ENCODE peak calls at places on chromosomes 13 and 19, in eight cellular contexts. J is WERI-Rb-1; F is ovary; Z is neural progenitor cell; O is brain microvascular endothelial cell; M is lower lobe of right lung; K is adipocyte; T is CD4-positive, alpha-beta T cell. I is an unnamed sample. For H3K27me3, the result is how much of the 10 kb centered on the place peaks cover.

GRCh38 chr13:33322965-33323668 is 37.6 kb upstream of the STARD13 start:
- DNase-seq in J (no peak), F (no peak), Z (no peak), O (no peak), M (no peak), K (no peak), T (no peak), I (no peak)

GRCh38 chr13:33678906-33679657 is 138.9 kb upstream of the RFC3 start:
- DNase-seq in J (no peak), F (peak), Z (no peak), O (peak), M (peak), K (no peak), T (peak), I (peak)

GRCh38 chr19:19475845-19476828 is 39.2 kb downstream of the TSSK6 start:
- DNase-seq in J (peak), F (no peak), Z (peak), O (no peak), M (no peak), K (no peak), T (no peak), I (no peak)

GRCh38 chr13:21243045-21243842 is 66.8 kb downstream of the MRPL57 start:
- DNase-seq in J (no peak), F (no peak), Z (no peak), O (no peak), M (no peak), K (no peak), T (no peak), I (no peak)

GRCh38 chr13:30421093-30422055 is 919 bp upstream of the UBE2L5 start:
- DNase-seq in J (no peak), F (peak), Z (peak), O (peak), M (peak), K (peak), T (peak), I (peak)

GRCh38 chr19:41998246-41999020 is 4.4 kb upstream of the ATP1A3 start:
- DNase-seq in J (peak), F (no peak), Z (peak), O (peak), M (no peak), K (peak), T (no peak), I (peak)

GRCh38 chr13:58300224-58300623 is 668.7 kb downstream of the PCDH17 start:
- DNase-seq in J (no peak), F (no peak), Z (no peak), O (no peak), M (no peak), K (no peak), T (no peak), I (no peak)

GRCh38 chr19:45322311-45322710 is 364 bp downstream of the CKM start:
- DNase-seq in J (peak), F (no peak), Z (peak), O (no peak), M (no peak), K (no peak), T (no peak), I (no peak)

GRCh38 chr13:71864981-71865857 is 1.8 kb downstream of the DACH1 start:
- DNase-seq in J (peak), F (peak), Z (peak), O (peak), M (peak), K (peak), T (no peak), I (no peak)

GRCh38 chr19:17671906-17672305 is 16.2 kb downstream of the UNC13A start:
- DNase-seq in J (peak), F (no peak), Z (peak), O (peak), M (no peak), K (peak), T (no peak), I (no peak)

GRCh38 chr19:37966211-37967072 is 59.4 kb downstream of the SIPA1L3 start:
- DNase-seq in J (no peak), F (no peak), Z (no peak), O (no peak), M (peak), K (no peak), T (no peak), I (no peak)

GRCh38 chr13:60520902-60521563 is 124.0 kb downstream of the TDRD3 start:
- DNase-seq in J (no peak), F (no peak), Z (no peak), O (no peak), M (no peak), K (no peak), T (no peak), I (no peak)

GRCh38 chr19:41228486-41228885 is 9.5 kb downstream of the AXL start:
- DNase-seq in J (no peak), F (no peak), Z (no peak), O (no peak), M (no peak), K (no peak), T (no peak), I (no peak)

GRCh38 chr13:111956261-111957151 is 110.4 kb upstream of the SOX1 start:
- DNase-seq in J (no peak), F (no peak), Z (no peak), O (no peak), M (no peak), K (no peak), T (no peak), I (peak)
- H3K27me3 ChIP-seq in J (half or more), F (under half), Z (under half), O (under half), M (under half), K (under half), T (under half), I (under half)

GRCh38 chr19:50537769-50538230 is 24.1 kb upstream of the ASPDH start:
- DNase-seq in J (peak), F (peak), Z (peak), O (peak), M (peak), K (peak), T (peak), I (peak)
- H3K27me3 ChIP-seq in J (under half), F (under half), Z (under half), O (under half), M (under half), K (under half), T (under half), I (under half)

GRCh38 chr19:4597975-4598671 is 38.6 kb upstream of the SEMA6B start:
- DNase-seq in J (peak), F (no peak), Z (peak), O (peak), M (peak), K (peak), T (peak), I (no peak)
- H3K27me3 ChIP-seq in J (under half), F (under half), Z (half or more), O (under half), M (half or more), K (half or more), T (half or more), I (under half)

GRCh38 chr13:41652735-41653361 is 195.5 kb downstream of the RGCC start:
- DNase-seq in J (no peak), F (no peak), Z (peak), O (no peak), M (no peak), K (peak), T (peak), I (no peak)

GRCh38 chr13:41655997-41656396 is 198.6 kb downstream of the RGCC start:
- DNase-seq in J (no peak), F (no peak), Z (no peak), O (no peak), M (no peak), K (no peak), T (no peak), I (no peak)

GRCh38 chr13:41651413-41652068 is 194.2 kb downstream of the RGCC start:
- DNase-seq in J (no peak), F (no peak), Z (no peak), O (no peak), M (no peak), K (no peak), T (no peak), I (no peak)

GRCh38 chr13:41658057-41658642 is 200.8 kb downstream of the RGCC start:
- DNase-seq in J (no peak), F (no peak), Z (no peak), O (peak), M (no peak), K (peak), T (no peak), I (no peak)

DNA sequence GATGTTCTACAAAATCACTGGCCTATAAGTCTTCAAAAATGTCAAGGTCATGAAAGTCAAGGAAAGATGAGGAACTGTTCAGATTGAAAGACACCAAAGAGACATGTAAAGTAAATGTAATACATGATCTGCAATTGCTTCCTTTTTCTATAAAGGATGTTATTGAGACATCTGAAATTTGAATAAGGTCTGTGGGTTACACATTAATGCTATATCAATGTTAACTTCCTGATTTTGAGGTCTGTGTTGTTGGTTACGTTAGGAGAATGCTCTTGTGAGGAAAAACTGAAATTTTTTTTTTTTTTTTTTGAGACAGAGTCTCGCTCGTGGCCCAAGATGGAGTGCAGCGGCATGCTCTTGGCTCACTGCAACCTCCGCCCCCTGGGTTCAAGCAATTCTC is 197.4 kb downstream of the RGCC start:
- DNase-seq in J (no peak), F (no peak), Z (no peak), O (no peak), M (no peak), K (no peak), T (no peak), I (no peak)
- H3K27me3 ChIP-seq in J (under half), F (under half), Z (under half), O (under half), M (under half), K (under half), T (under half), I (under half)

DNA sequence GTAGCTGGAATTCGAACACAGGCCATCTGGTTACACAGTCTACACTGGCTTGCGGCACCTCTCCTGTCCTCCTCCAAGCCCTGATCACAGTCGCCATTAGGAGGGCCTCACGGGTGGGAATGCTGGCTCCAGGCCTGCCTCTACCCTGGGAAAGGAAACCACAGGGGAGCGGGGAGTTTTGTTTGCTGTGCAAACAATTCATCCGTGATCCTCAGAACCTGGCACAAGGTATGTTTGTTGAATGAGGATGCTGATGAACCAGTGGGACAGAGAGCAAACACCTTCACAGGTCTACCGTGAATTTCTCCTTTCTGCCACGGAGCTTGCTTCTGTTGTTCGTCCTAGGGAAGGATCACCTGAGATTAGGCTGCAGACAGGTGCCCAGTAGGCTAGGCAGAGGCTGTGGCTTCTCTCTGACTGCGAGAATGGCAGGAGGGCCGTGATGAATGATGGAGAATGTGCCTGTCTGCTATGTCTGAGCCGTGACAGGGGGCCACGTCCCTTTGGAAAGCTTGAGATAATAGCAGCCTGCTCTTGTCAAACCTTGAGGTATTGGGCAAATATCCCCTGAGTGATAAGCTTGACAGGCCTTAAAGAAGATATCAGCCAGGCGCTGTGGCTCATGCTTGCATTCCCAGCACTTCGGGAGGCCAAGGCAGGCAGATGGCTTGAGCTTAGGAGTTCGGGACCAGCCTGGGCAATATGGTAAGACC is 36.7 kb downstream of the PIN1 start:
- DNase-seq in J (no peak), F (no peak), Z (no peak), O (no peak), M (no peak), K (no peak), T (no peak), I (no peak)
- H3K27me3 ChIP-seq in J (under half), F (under half), Z (under half), O (under half), M (under half), K (under half), T (under half), I (under half)

GRCh38 chr19:54331626-54332025 is 7.3 kb downstream of the LILRA4 start:
- DNase-seq in J (no peak), F (no peak), Z (no peak), O (no peak), M (peak), K (no peak), T (no peak), I (no peak)

GRCh38 chr19:54332149-54332548 is 6.8 kb downstream of the LILRA4 start:
- DNase-seq in J (no peak), F (no peak), Z (no peak), O (no peak), M (no peak), K (no peak), T (no peak), I (no peak)

GRCh38 chr19:54335164-54335563 is 3.8 kb downstream of the LILRA4 start:
- DNase-seq in J (no peak), F (no peak), Z (no peak), O (no peak), M (no peak), K (no peak), T (no peak), I (no peak)

GRCh38 chr19:54335979-54336892 is 2.7 kb downstream of the LILRA4 start:
- DNase-seq in J (no peak), F (no peak), Z (no peak), O (no peak), M (no peak), K (no peak), T (no peak), I (no peak)

DNA sequence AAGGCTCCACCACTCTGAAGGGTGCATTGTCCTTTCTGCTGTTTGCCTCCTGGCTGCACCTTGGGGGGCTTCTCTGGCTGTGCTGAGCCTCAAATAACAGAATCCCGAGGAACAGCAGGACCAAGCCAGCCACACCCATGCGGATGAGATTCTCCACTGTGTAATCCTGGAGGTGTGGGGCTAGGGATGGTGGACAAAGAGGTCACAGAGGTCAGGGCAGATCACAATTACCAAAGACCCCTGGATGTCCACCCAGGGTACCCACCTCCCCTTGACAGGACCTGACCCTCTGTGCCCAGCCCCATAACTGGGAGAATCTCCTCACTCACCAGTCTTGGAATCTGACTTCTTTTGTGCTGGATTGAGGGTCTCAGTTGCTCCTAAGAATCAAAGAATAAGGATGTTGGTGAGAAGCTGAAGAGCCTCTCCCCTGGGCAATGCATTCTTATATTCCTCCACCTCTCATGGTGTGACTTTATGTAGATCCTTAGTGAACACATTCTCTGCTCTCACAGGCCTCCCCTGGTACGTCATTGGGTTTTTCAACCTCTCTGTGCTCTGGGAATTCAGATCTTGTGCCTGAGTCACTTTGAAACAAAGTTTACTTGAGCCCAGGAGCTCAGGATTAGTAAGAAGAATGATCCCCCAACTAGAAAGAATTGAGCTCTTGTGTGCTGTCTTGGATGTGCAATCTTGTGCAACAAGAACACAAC is 5.2 kb downstream of the LILRA4 start:
- DNase-seq in J (no peak), F (no peak), Z (no peak), O (no peak), M (no peak), K (no peak), T (no peak), I (no peak)
- H3K27me3 ChIP-seq in J (half or more), F (under half), Z (under half), O (under half), M (under half), K (under half), T (under half), I (under half)

GRCh38 chr13:111325146-111325890 is 4.9 kb downstream of the TEX29 start:
- DNase-seq in J (no peak), F (no peak), Z (no peak), O (no peak), M (no peak), K (no peak), T (no peak), I (no peak)
- H3K27me3 ChIP-seq in J (half or more), F (under half), Z (under half), O (under half), M (under half), K (under half), T (under half), I (under half)

DNA sequence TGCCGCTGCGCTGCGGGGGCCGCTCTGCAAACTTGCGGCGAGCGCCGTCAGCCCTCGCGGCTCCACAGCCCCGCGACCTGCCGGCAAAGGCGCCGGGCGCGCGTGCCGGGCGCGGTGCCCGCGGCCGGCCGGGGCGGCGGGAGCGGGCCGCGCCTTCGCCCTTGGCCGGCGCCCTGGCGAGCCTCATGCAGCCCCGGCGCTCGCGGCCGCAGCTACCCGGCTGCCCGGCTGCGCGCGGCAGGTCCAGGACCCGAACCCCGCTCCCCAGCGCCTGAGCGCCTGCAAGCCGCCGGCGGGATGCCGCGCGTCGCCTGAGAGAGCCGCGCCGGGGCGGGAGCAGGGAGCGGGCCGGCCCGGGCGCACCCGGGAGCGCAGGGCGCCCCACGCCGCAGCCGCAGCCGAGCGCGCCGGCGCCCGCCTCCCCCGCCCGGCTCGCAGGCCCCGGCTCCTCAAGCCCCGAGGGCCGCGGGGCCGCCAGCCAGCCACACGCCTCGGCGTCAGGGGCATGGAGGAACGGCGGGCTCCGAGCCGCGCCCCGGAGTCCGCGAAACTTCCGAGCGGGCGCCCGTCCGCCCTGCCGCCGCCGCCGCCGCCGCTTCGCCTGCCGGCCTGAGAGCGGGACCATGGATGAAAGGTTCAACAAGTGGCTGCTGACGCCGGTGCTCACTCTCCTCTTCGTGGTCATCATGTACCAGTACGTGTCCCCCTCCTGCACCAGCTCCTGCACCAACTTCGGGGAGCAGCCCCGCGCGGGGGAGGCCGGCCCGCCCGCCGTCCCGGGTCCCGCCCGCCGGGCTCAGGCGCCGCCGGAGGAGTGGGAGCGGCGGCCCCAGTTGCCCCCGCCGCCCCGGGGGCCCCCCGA is 564 bp downstream of the HS6ST3 start:
- DNase-seq in J (peak), F (peak), Z (peak), O (no peak), M (no peak), K (peak), T (no peak), I (peak)
- H3K27me3 ChIP-seq in J (half or more), F (under half), Z (half or more), O (half or more), M (half or more), K (half or more), T (half or more), I (under half)

GRCh38 chr19:33622505-33622808 is 704 bp downstream of the CHST8 start:
- DNase-seq in J (peak), F (no peak), Z (peak), O (no peak), M (no peak), K (peak), T (no peak), I (no peak)
- H3K27me3 ChIP-seq in J (under half), F (under half), Z (half or more), O (half or more), M (half or more), K (half or more), T (under half), I (under half)

DNA sequence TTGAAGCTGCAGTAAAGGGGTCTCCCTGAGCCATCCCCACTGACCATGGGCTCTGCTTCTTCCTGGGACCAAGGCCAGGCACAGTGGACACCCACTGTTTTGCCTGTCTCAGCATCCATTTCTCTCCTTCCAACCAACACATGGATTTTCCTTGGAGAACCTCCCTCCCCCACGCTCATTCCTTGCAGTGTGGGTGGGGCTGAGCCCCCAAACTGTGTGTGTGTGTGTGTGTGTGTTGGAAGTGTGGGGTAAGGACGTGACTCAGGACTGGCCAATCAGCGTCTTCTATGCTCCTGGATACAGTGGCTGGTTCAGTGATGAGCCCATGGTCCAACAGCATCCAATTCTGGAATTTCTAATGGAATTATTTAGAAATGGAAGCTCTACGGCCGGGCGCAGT is 18.8 kb downstream of the CEBPA start:
- DNase-seq in J (no peak), F (no peak), Z (no peak), O (no peak), M (no peak), K (no peak), T (no peak), I (no peak)
- H3K27me3 ChIP-seq in J (under half), F (under half), Z (under half), O (under half), M (under half), K (under half), T (under half), I (under half)

I was measured in dorsolateral prefrontal cortex.